ENCODE peak calls at places on chromosomes 7 and 10, in eight cellular contexts. V is A549, H is HCT116, S is SK-N-SH, B is Panc1, I is GM12878, L is GM23338, C is HepG2. P is an unnamed sample.

GRCh38 chr10:72164617-72165016 is 51.2 kb upstream of the ANAPC16 start:
- DNase-seq in H (no peak), B (no peak), S (no peak), I (no peak), V (no peak), L (no peak), C (no peak), P (peak)

GRCh38 chr10:22539579-22540160 is 174.7 kb downstream of the PIP4K2A start:
- DNase-seq in C (no peak), H (no peak), V (no peak), B (no peak), I (no peak), L (no peak), S (no peak), P (no peak)

GRCh38 chr7:146397141-146397540 is 280.5 kb downstream of the CNTNAP2 start:
- DNase-seq in I (no peak), B (no peak), S (no peak), V (no peak), L (no peak), C (no peak), H (no peak), P (no peak)

GRCh38 chr10:3293536-3294431 is 121.2 kb upstream of the PITRM1 start:
- DNase-seq in C (no peak), S (no peak), I (no peak), H (no peak), B (no peak), V (no peak), L (no peak), P (no peak)

GRCh38 chr7:120304674-120305073 is 31.7 kb downstream of the KCND2 start:
- DNase-seq in C (no peak), B (no peak), H (no peak), L (peak), S (no peak), V (no peak), I (no peak), P (no peak)

GRCh38 chr7:130392456-130392860 is 12.2 kb downstream of the CPA1 start:
- DNase-seq in B (no peak), H (no peak), C (no peak), I (no peak), L (no peak), S (no peak), V (no peak), P (no peak)

GRCh38 chr10:11325817-11326216 is 285.6 kb downstream of the USP6NL start:
- DNase-seq in C (no peak), S (no peak), H (no peak), I (no peak), B (no peak), V (no peak), L (no peak), P (no peak)

GRCh38 chr10:26860026-26860541 is 674 bp downstream of the ABI1 start:
- DNase-seq in B (no peak), C (peak), H (no peak), S (no peak), L (peak), I (no peak), V (peak), P (no peak)

GRCh38 chr10:131722121-131722520 is 178.7 kb upstream of the PPP2R2D start:
- DNase-seq in L (no peak), S (no peak), B (no peak), H (no peak), V (no peak), C (no peak), I (no peak), P (no peak)

GRCh38 chr7:26777383-26777782 is 87.0 kb downstream of the SKAP2 start:
- DNase-seq in H (no peak), I (no peak), L (peak), S (peak), C (no peak), B (no peak), V (no peak), P (no peak)

GRCh38 chr7:124896001-124896400 is 33.6 kb downstream of the POT1 start:
- DNase-seq in S (no peak), H (no peak), I (no peak), L (no peak), V (no peak), B (no peak), C (no peak), P (no peak)

GRCh38 chr10:96585726-96586418 is 940 bp downstream of the TM9SF3 start:
- DNase-seq in B (no peak), S (no peak), L (peak), V (no peak), I (no peak), C (no peak), H (no peak), P (no peak)

GRCh38 chr10:71605263-71605962 is 114.2 kb downstream of the C10orf105 start:
- DNase-seq in H (no peak), V (no peak), L (no peak), C (no peak), S (no peak), I (no peak), B (no peak), P (no peak)

GRCh38 chr7:151853896-151854807 is 22.8 kb downstream of the PRKAG2 start:
- DNase-seq in V (no peak), C (no peak), S (peak), B (no peak), I (no peak), H (no peak), L (no peak), P (no peak)

GRCh38 chr7:46485481-46486065 is 564.5 kb upstream of the IGFBP3 start:
- DNase-seq in L (no peak), H (no peak), B (no peak), S (no peak), V (peak), C (no peak), I (no peak), P (no peak)

GRCh38 chr10:117496616-117497028 is 45.9 kb upstream of the EMX2 start:
- DNase-seq in L (peak), S (peak), I (no peak), H (peak), C (peak), V (peak), B (peak), P (peak)

GRCh38 chr10:125201108-125201524 is 40.8 kb upstream of the CTBP2 start:
- DNase-seq in I (peak), L (no peak), V (peak), C (no peak), S (no peak), H (peak), B (no peak), P (no peak)

GRCh38 chr10:15879058-15879457 is 18.8 kb upstream of the MINDY3 start:
- DNase-seq in I (no peak), B (no peak), H (no peak), V (peak), C (peak), S (peak), L (peak), P (no peak)

GRCh38 chr10:49595003-49595712 is 15.0 kb upstream of the SLC18A3 start:
- DNase-seq in I (no peak), S (no peak), V (no peak), L (no peak), H (no peak), B (no peak), C (no peak), P (no peak)

GRCh38 chr10:123156091-123156490 is 1.9 kb downstream of the BUB3 start:
- DNase-seq in B (no peak), L (no peak), V (no peak), H (no peak), C (no peak), I (no peak), S (no peak), P (no peak)

GRCh38 chr7:36161996-36162395 is 8.9 kb downstream of the EEPD1 start:
- DNase-seq in I (no peak), V (peak), B (no peak), S (no peak), L (no peak), H (no peak), C (no peak), P (peak)

DNA sequence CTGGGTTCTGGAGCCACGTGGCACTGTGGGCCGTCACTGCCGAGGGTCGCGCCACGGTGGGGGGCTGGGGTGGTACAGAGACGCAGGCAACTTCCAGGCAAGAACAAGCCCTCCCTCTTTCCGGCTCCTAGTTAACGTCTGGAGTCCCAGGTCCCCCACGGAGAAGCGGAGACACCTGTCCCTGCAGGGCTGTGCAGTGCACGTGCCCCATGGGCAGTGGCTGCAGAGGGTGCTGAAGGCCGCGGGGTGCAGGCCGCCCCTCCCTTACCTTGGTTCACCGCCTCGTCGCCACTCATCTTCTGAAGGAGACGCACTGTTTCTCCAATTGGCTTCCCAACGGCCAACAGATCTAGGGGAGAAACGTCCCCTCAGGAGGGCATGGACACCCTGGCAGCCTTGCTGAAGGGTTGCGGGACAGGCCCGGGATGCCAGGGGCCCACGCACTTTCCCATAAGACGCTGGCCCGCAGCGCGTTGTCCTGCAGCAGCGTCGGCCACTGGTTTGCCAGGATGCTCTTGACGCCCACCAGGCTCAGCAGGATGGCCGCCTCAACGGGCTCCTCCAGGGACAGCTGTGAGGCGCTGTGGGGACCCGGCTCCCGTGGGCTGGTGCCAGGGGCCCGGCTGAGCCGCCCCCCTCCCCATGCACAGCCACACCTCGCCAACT is 24.3 kb upstream of the NKX6-2 start:
- DNase-seq in H (no peak), B (no peak), I (no peak), C (no peak), L (no peak), S (no peak), V (no peak), P (no peak)
- TF ChIP-seq REST in H (no peak), B (no peak), I (no peak), C (no peak), L (no peak), S (no peak), V (no peak), P (no peak)

DNA sequence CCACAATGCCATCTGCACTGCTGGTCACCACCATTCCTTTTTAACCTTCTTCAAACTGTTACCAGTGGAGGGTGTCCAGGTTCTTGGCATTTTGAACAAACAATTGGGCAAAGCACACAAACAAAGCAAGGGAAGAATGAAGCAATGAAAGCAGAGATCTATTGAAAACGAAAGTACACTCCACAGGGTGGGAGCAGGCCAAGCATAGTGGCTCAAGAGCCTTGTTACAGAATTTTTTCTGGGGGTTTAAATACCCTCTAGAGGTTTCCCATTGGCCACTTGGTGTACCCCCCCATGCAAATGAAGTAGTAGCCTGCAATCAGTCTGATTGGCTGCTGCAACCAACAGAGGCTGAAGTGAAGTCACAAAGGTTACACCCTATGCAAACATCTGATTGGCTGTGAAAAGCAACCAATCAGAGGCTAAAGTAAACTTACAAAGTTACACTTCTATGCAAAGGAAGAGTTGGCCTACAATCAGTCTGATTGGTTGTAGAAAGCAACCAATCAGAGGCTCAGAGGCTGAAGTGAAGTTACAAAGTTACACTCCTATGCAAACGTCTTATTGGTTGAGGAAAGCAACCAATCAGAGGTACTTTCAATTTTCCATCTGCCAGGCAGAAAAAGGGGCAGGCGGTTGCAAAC is 103.2 kb upstream of the WAC start:
- DNase-seq in B (no peak), S (no peak), V (peak), H (peak), L (peak), C (peak), I (no peak), P (no peak)
- TF ChIP-seq REST in B (no peak), S (no peak), V (no peak), H (no peak), L (no peak), C (no peak), I (no peak), P (no peak)

GRCh38 chr7:57415326-57415725 is 34.7 kb upstream of the ZNF716 start:
- DNase-seq in V (no peak), H (no peak), B (no peak), C (no peak), L (no peak), S (no peak), I (no peak), P (no peak)
- TF ChIP-seq REST in V (no peak), H (no peak), B (no peak), C (no peak), L (no peak), S (no peak), I (no peak), P (no peak)

GRCh38 chr10:24346877-24347505 is 138.1 kb downstream of the KIAA1217 start:
- DNase-seq in H (no peak), S (no peak), L (no peak), I (no peak), B (no peak), V (no peak), C (no peak), P (no peak)

GRCh38 chr10:24353319-24353718 is 144.4 kb downstream of the KIAA1217 start:
- DNase-seq in I (no peak), H (no peak), B (no peak), L (no peak), V (no peak), S (no peak), C (no peak), P (no peak)

GRCh38 chr10:24350111-24350921 is 141.4 kb downstream of the KIAA1217 start:
- DNase-seq in L (no peak), S (no peak), V (no peak), H (no peak), C (no peak), B (no peak), I (no peak), P (no peak)

GRCh38 chr10:24351883-24352778 is 143.2 kb downstream of the KIAA1217 start:
- DNase-seq in I (no peak), S (no peak), B (no peak), L (no peak), H (no peak), C (no peak), V (no peak), P (no peak)

DNA sequence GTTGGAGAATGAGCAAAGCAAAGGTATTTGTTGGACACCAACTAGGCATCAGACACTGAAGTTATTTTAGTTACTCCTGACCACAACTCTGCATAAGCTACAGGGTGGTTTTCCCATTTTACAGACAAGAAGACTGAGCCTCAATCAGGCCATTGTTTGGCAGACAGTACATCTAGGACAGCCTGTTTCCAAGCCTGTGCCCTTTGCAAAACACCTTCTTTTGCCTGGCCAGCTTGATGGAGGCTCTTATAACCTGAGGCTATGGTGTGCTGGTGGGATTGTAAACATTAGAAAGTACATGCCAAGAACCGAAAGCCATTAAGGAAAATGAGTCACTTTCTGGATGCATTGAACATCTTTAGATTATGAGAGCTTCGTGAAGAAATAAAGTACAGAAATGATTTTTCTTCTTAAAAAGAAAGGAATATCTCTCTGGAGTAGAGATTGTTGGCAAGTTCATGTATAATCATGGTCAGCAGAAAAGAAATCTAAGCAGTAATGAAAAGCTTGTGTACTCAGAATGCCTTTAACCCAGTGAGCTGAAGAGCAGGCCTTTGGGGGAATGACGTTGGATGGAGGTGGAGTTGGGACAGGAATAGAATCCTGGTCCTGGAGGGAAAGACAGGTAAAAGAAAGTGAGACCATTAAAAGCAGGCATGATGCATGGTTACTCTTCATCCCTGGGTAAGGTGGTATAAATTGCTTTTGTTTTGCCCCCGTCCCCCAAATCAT is 140.6 kb downstream of the KIAA1217 start:
- DNase-seq in C (no peak), H (no peak), B (no peak), S (no peak), I (no peak), V (no peak), L (no peak), P (no peak)
- TF ChIP-seq REST in C (no peak), H (no peak), B (no peak), S (no peak), I (no peak), V (no peak), L (no peak), P (no peak)